ENCODE peak calls at places on chromosomes 16 and 17, in five cellular contexts. B is mesenchymal stem cell, X is neuronal stem cell, J is H9, F is trophoblast cell. G is an unnamed sample.

GRCh38 chr16:81238296-81239011 is at the start of gene BCO1:
- DNase-seq in B (peak; percentile 82), X (peak; percentile 71), J (peak; percentile 39), F (no peak), G (no peak)

GRCh38 chr17:72699566-72699965 is 392.9 kb downstream of the SLC39A11 start:
- DNase-seq in X (no peak), F (no peak), B (no peak), J (no peak), G (no peak)

GRCh38 chr16:89123001-89123830 is 29.6 kb downstream of the ACSF3 start:
- DNase-seq in F (no peak), J (no peak), X (no peak), B (no peak), G (no peak)

GRCh38 chr17:60129164-60129563 is 20.6 kb upstream of the CA4 start:
- DNase-seq in X (no peak), B (no peak), J (no peak), F (no peak), G (no peak)

GRCh38 chr17:32536736-32537646 is 50.2 kb downstream of the CDK5R1 start:
- DNase-seq in B (peak; percentile 88), F (peak; percentile 9), X (no peak), J (no peak), G (no peak)

GRCh38 chr16:76265434-76266045 is 11.7 kb upstream of the CNTNAP4 start:
- DNase-seq in X (no peak), J (peak; percentile 76), B (peak; percentile 49), F (peak; percentile 36), G (peak; percentile 92)

GRCh38 chr16:1981972-1982574 is 804 bp upstream of the NOXO1 start:
- DNase-seq in X (no peak), F (no peak), J (no peak), B (no peak), G (no peak)

GRCh38 chr17:41001795-41002194 is 2.1 kb upstream of the KRTAP3-2 start:
- DNase-seq in X (no peak), B (no peak), J (no peak), F (no peak), G (no peak)

GRCh38 chr17:35376245-35376644 is 2.8 kb upstream of the SLFN11 start:
- DNase-seq in X (no peak), B (no peak), J (no peak), F (peak; percentile 23), G (no peak)

GRCh38 chr17:39618956-39619785 is 7.6 kb upstream of the PPP1R1B start:
- DNase-seq in X (no peak), J (no peak), B (no peak), F (no peak), G (no peak)

GRCh38 chr16:964696-965395 is 5.9 kb downstream of the LMF1 start:
- DNase-seq in J (no peak), X (no peak), B (no peak), F (peak; percentile 59), G (no peak)

GRCh38 chr16:50462793-50463507 is 85.2 kb upstream of the NKD1 start:
- DNase-seq in B (no peak), X (peak; percentile 36), J (no peak), F (no peak), G (peak; percentile 49)

GRCh38 chr17:9291912-9292562 is 270.7 kb downstream of the NTN1 start:
- DNase-seq in F (peak; percentile 57), X (no peak), B (peak; percentile 66), J (peak; percentile 54), G (no peak)

GRCh38 chr17:76710863-76711611 is at the start of gene MXRA7:
- DNase-seq in J (peak; percentile 86), B (peak; percentile 74), X (peak; percentile 53), F (peak; percentile 67), G (peak; percentile 85)

GRCh38 chr17:34499576-34499975 is 79.8 kb upstream of the TMEM132E start:
- DNase-seq in F (peak; percentile 70), B (no peak), J (peak; percentile 67), X (peak; percentile 63), G (no peak)

GRCh38 chr16:53457670-53458069 is 23.4 kb downstream of the RBL2 start:
- DNase-seq in X (no peak), B (no peak), F (no peak), J (no peak), G (no peak)

GRCh38 chr17:694239-694638 is 20.4 kb downstream of the VPS53 start:
- DNase-seq in F (peak; percentile 99), B (peak; percentile 92), X (no peak), J (no peak), G (no peak)

GRCh38 chr16:48525201-48526057 is 84.6 kb downstream of the N4BP1 start:
- DNase-seq in X (no peak), B (no peak), F (peak; percentile 89), J (no peak), G (no peak)

GRCh38 chr17:19569785-19570496 is 36.3 kb downstream of the SLC47A1 start:
- DNase-seq in B (no peak), F (no peak), X (no peak), J (no peak), G (no peak)

GRCh38 chr16:5541356-5541755 is 443.8 kb upstream of the EEF2KMT start:
- DNase-seq in X (no peak), B (no peak), F (no peak), J (no peak), G (no peak)

GRCh38 chr16:70706948-70707465 is 21.2 kb upstream of the MTSS2 start:
- DNase-seq in J (no peak), B (peak; percentile 84), F (peak; percentile 82), X (no peak), G (no peak)

GRCh38 chr17:9878791-9879525 is 26.1 kb downstream of the RCVRN start:
- DNase-seq in J (no peak), X (no peak), B (peak; percentile 54), F (peak; percentile 23), G (no peak)

GRCh38 chr16:78277374-78277773 is 177.9 kb downstream of the WWOX start:
- DNase-seq in F (peak; percentile 19), J (peak; percentile 32), B (no peak), X (no peak), G (no peak)

GRCh38 chr16:85522842-85523601 is 90.1 kb upstream of the GSE1 start:
- DNase-seq in F (peak; percentile 67), B (peak; percentile 53), J (no peak), X (no peak), G (no peak)

GRCh38 chr17:79223953-79224352 is 149.3 kb downstream of the ENGASE start:
- DNase-seq in B (no peak), X (no peak), F (no peak), J (no peak), G (no peak)

GRCh38 chr16:72884037-72884436 is 163.9 kb downstream of the ZFHX3 start:
- DNase-seq in X (no peak), F (no peak), B (peak; percentile 24), J (no peak), G (no peak)

GRCh38 chr17:16879686-16880085 is 92.2 kb downstream of the TNFRSF13B start:
- DNase-seq in X (no peak), F (no peak), J (peak; percentile 23), B (no peak), G (no peak)

GRCh38 chr17:16880121-16880842 is 91.6 kb downstream of the TNFRSF13B start:
- DNase-seq in B (no peak), F (no peak), J (peak; percentile 37), X (no peak), G (no peak)

GRCh38 chr17:16877102-16877501 is 94.8 kb downstream of the TNFRSF13B start:
- DNase-seq in X (no peak), B (no peak), J (no peak), F (no peak), G (no peak)

GRCh38 chr17:16878084-16878483 is 93.8 kb downstream of the TNFRSF13B start:
- DNase-seq in J (peak; percentile 13), F (peak; percentile 60), B (no peak), X (no peak), G (no peak)

DNA sequence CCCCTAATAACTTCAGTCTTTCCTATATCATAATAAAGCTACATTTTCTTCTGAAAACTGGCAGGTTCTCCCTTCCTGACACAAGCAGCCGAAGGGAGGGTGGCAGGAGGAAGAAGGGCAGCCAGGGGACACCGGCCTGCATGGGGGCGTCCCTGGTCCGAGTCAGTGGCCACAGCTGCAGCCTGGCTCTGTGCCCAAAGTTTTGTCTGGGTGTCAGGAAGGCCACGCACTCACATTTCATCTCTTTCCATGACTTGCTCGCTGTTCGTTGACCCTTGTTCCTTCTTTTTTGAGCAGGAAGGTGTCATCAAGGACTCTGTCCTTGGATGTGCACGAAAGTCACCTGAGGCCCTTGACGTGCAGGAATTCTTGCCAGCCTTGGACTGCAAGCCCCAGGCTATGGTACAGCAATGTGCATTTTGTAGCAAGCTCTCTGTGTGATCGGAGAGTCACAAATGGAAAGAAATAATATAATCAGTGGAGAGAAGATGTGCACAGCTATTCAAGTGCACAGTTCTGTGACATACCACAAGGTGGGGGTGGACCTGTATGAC is 93.3 kb downstream of the TNFRSF13B start:
- DNase-seq in X (no peak), B (no peak), F (peak; percentile 84), J (peak; percentile 19), G (no peak)
- H2BK12ac ChIP-seq in X (no peak overlapping the region), B (no peak overlapping the region), F (no peak overlapping the region), J (no peak overlapping the region), G (no peak overlapping the region)

GRCh38 chr17:51456942-51457341 is 196.6 kb downstream of the UTP18 start:
- DNase-seq in J (no peak), F (no peak), X (no peak), B (no peak), G (no peak)

GRCh38 chr17:51455931-51456330 is 195.6 kb downstream of the UTP18 start:
- DNase-seq in X (no peak), B (no peak), J (no peak), F (no peak), G (no peak)

GRCh38 chr17:51467336-51467735 is 207.0 kb downstream of the UTP18 start:
- DNase-seq in F (no peak), B (no peak), J (no peak), X (no peak), G (no peak)

DNA sequence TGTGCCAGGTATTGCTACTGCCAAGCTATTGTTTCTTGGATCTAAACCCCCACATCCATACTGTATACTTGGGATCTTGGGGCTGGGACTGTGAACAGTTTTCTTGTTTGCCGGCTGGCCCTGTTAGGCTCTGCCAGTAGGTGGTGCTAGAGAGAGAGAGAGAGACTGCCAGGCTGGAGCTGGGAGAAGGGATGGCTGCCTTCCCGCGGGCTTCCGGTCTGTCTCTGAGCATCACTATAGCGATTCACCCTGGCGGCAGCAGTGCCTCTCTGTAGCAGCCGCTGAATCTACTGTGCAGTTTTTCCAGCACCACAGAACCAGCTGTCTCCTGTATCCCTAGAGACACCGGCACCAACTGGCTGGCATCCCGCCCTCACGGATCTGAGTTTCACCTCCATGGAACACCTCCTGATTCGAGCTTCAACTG is 201.2 kb downstream of the UTP18 start:
- DNase-seq in J (peak; percentile 92), B (peak; percentile 6), X (peak; percentile 35), F (peak; percentile 70), G (peak; percentile 29)
- H2BK12ac ChIP-seq in J (no peak overlapping the region), B (no peak overlapping the region), X (no peak overlapping the region), F (no peak overlapping the region), G (peak overlapping the region; percentile 40)

DNA sequence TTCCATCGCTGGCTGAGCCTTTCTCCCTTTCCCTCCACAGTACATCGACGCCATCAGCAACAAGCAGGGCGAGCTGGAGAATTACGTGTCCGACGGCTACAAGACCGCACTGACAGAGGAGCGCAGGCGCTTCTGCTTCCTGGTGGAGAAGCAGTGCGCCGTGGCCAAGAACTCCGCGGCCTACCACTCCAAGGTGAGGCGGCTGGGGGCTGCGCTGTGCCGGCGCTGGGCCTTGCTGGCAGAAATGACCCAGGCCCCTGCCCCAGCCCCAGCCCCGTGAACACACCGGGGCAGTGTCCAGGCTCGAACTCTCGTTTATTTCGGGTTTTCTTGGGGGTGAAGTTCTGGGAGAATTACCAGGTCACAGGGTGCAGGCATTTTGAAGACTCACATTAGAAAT is 64.9 kb downstream of the BAIAP2 start:
- DNase-seq in B (no peak), X (no peak), J (no peak), F (no peak), G (no peak)
- H2BK12ac ChIP-seq in B (no peak overlapping the region), X (no peak overlapping the region), J (no peak overlapping the region), F (no peak overlapping the region), G (no peak overlapping the region)

GRCh38 chr16:84132527-84133285 is 12.3 kb downstream of the HSDL1 start:
- DNase-seq in B (no peak), J (no peak), X (no peak), F (no peak), G (no peak)
- H2BK12ac ChIP-seq in B (no peak overlapping the region), J (no peak overlapping the region), X (no peak overlapping the region), F (no peak overlapping the region), G (no peak overlapping the region)

G was measured in H1.